ENCODE peak calls at places on chromosomes 1 and 21, in nine cellular contexts. X is neural progenitor cell; D is left ventricle myocardium inferior; Z is lung; A is naive thymus-derived CD4-positive, alpha-beta T cell; U is A673; H is GM12878; S is trophoblast cell; T is OCI-LY7. V is an unnamed sample.

GRCh38 chr1:227899141-227899819 is 48.5 kb downstream of the WNT9A start:
- DNase-seq in X (no peak), Z (no peak), S (no peak), T (no peak), H (no peak), D (peak; percentile 9), U (no peak), A (no peak), V (no peak)

GRCh38 chr1:170864238-170864637 is 71.1 kb upstream of the MROH9 start:
- DNase-seq in A (no peak), H (no peak), T (no peak), D (peak; percentile 14), S (no peak), X (no peak), U (no peak), Z (no peak), V (no peak)

GRCh38 chr1:15089244-15089992 is 64.1 kb upstream of the TMEM51 start:
- DNase-seq in D (no peak), A (no peak), S (no peak), T (peak; percentile 34), H (no peak), X (no peak), Z (peak; percentile 54), U (no peak), V (no peak)

GRCh38 chr1:116908821-116909510 is 750 bp upstream of the PTGFRN start:
- DNase-seq in S (no peak), Z (no peak), U (no peak), A (no peak), H (no peak), X (peak; percentile 22), T (no peak), D (no peak), V (no peak)

GRCh38 chr1:217027403-217028080 is 304.3 kb upstream of the ESRRG start:
- DNase-seq in X (no peak), A (no peak), U (no peak), H (peak; percentile 55), D (no peak), T (peak; percentile 43), Z (no peak), S (no peak), V (no peak)

GRCh38 chr21:36127250-36127904 is 7.5 kb upstream of the CBR3 start:
- DNase-seq in D (no peak), U (no peak), Z (no peak), T (no peak), H (no peak), S (no peak), X (no peak), A (no peak), V (no peak)

GRCh38 chr1:161733526-161733925 is 12.2 kb downstream of the FCRLB start:
- DNase-seq in Z (no peak), A (no peak), T (no peak), U (peak; percentile 58), S (peak; percentile 83), X (no peak), D (no peak), H (no peak), V (no peak)

GRCh38 chr1:156372265-156372586 is 3.2 kb downstream of the RHBG start:
- DNase-seq in U (no peak), H (no peak), S (no peak), X (no peak), D (no peak), Z (no peak), A (no peak), T (no peak), V (no peak)

GRCh38 chr1:214552174-214552608 is 789 bp upstream of the PTPN14 start:
- DNase-seq in U (peak; percentile 82), D (peak; percentile 57), T (no peak), A (no peak), H (no peak), Z (peak; percentile 81), S (peak; percentile 98), X (peak; percentile 75), V (peak; percentile 64)

GRCh38 chr1:56856186-56856585 is 1.6 kb downstream of the C8A start:
- DNase-seq in S (no peak), U (no peak), Z (no peak), H (no peak), A (no peak), D (no peak), T (no peak), X (no peak), V (no peak)
- H3K4me3 ChIP-seq in S (no peak overlapping the region), U (no peak overlapping the region), Z (no peak overlapping the region), H (no peak overlapping the region), A (no peak overlapping the region), D (no peak overlapping the region), T (no peak overlapping the region), X (no peak overlapping the region), V (no peak overlapping the region)

GRCh38 chr1:98555814-98556213 is 105.7 kb upstream of the SNX7 start:
- DNase-seq in T (no peak), H (no peak), D (no peak), U (no peak), A (no peak), X (no peak), Z (no peak), S (no peak), V (no peak)
- H3K4me1 ChIP-seq in T (no peaks in the 10 kb centered on the region), H (no peaks in the 10 kb centered on the region), D (no peaks in the 10 kb centered on the region), U (no peaks in the 10 kb centered on the region), A (no peaks in the 10 kb centered on the region), X (peaks cover 33% of the 10 kb centered on the region), Z (no peaks in the 10 kb centered on the region), S (no peaks in the 10 kb centered on the region), V (no peaks in the 10 kb centered on the region)

DNA sequence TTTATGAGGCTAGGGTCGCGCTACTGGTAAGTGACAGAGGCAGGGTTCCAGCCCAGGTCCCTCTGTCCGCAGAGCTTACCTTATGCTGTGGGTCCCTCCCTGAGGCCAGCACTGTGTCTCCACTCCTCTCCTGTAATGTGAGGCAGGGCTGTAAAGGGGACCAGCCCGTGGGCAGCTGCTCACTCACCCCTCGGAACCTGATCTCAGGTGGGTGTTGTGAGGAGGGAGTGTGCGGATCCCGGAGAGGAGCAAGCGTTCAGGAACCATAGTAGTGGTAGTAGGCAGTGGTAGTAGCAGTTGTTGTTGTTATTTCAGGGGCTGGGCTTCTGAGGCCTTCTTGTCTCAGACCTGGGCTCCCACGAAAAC is 1.7 kb downstream of the ZC3H12A start:
- DNase-seq in U (no peak), H (no peak), D (no peak), T (no peak), S (no peak), X (no peak), A (no peak), Z (no peak), V (peak; percentile 57)
- H3K4me3 ChIP-seq in U (peak overlapping the region; percentile 75), H (peak overlapping the region; percentile 99), D (peak overlapping the region; percentile 83), T (peak overlapping the region; percentile 78), S (peak overlapping the region; percentile 63), X (no peak overlapping the region), A (peak overlapping the region; percentile 87), Z (peak overlapping the region; percentile 70), V (peak overlapping the region; percentile 76)

DNA sequence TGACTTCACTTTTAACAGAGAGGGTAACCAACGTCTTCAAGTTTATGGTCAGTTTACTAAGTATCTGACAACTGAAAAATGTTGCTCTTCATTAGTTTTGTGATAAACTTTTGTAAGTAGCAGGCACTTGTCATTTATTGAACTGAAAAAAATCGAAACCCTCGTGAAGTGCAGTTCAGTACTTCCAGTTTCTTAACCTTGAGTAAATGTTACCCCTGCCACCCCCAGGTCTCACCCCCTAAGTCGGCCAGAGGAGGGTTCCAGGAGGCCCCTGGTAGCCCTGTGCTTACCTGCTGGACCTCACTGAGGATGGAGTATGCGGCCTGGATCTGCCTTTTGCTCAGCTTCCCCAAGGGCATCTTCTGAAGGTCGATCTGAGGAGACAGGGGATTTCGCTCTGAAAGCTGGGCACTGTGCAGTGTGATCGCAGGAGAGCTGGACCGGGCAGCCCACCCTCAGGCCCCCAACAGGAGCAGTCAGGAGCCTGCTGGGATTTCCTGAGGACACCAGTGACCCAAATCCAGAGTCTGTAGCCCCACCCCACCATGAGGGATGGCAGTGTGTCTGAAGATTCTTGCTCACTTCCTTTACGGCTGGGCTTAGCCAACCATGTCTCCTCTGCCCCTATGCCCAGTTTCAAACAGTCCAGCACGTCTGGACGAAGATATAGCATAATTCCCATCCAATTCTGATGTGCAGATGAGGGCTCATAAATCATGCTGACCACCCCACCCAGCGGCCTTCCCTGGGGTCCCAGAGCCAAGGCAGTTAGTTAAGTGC is 37.6 kb downstream of the PARP1 start:
- DNase-seq in D (no peak), T (peak; percentile 83), H (no peak), U (no peak), Z (no peak), X (no peak), S (no peak), A (no peak), V (no peak)
- H3K4me1 ChIP-seq in D (peaks cover 61% of the 10 kb centered on the region), T (peaks cover 53% of the 10 kb centered on the region), H (peaks cover 33% of the 10 kb centered on the region), U (no peaks in the 10 kb centered on the region), Z (peaks cover 5% of the 10 kb centered on the region), X (no peaks in the 10 kb centered on the region), S (no peaks in the 10 kb centered on the region), A (no peaks in the 10 kb centered on the region), V (no peaks in the 10 kb centered on the region)